ENCODE peak calls at places on chromosomes 5 and 9, in nine cellular contexts. F is GM12865, A is GM13976, I is right atrium auricular region, V is HCT116, S is BE2C, H is endodermal cell, N is progenitor cell of endocrine pancreas, T is mesothelial cell of epicardium. U is an unnamed sample.

GRCh38 chr9:113254991-113255390 is 20.4 kb downstream of the CDC26 start:
- DNase-seq in F (no peak), A (no peak), I (no peak), V (no peak), S (peak), H (no peak), N (no peak), T (no peak), U (no peak)

GRCh38 chr9:106925392-106925791 is 62.4 kb downstream of the ZNF462 start:
- DNase-seq in F (no peak), A (no peak), I (no peak), V (no peak), S (no peak), H (no peak), N (no peak), T (no peak), U (no peak)

GRCh38 chr9:119369670-119370366 is 583 bp upstream of the BRINP1 start:
- DNase-seq in F (no peak), A (no peak), I (no peak), V (no peak), S (no peak), H (peak), N (no peak), T (no peak), U (no peak)

GRCh38 chr9:116812231-116813028 is 125.3 kb downstream of the TRIM32 start:
- DNase-seq in F (no peak), A (no peak), I (no peak), V (no peak), S (no peak), H (no peak), N (no peak), T (no peak), U (no peak)

GRCh38 chr9:5864446-5864845 is 26.2 kb upstream of the MLANA start:
- DNase-seq in F (no peak), A (no peak), I (no peak), V (no peak), S (no peak), H (no peak), N (no peak), T (no peak), U (no peak)

GRCh38 chr9:6680797-6681146 is 35.2 kb upstream of the GLDC start:
- DNase-seq in F (peak), A (peak), I (no peak), V (no peak), S (peak), H (no peak), N (no peak), T (no peak), U (no peak)

GRCh38 chr9:134162926-134163373 is 1.4 kb downstream of the RNU6ATAC start:
- DNase-seq in F (no peak), A (no peak), I (no peak), V (no peak), S (no peak), H (no peak), N (no peak), T (no peak), U (no peak)

GRCh38 chr5:138139776-138140080 is 500 bp upstream of the NME5 start:
- DNase-seq in F (no peak), A (no peak), I (no peak), V (no peak), S (no peak), H (no peak), N (no peak), T (no peak), U (no peak)

GRCh38 chr5:110297152-110297670 is 429.3 kb downstream of the TMEM232 start:
- DNase-seq in F (no peak), A (no peak), I (no peak), V (no peak), S (no peak), H (no peak), N (no peak), T (no peak), U (no peak)

GRCh38 chr5:44619875-44620610 is 188.7 kb upstream of the MRPS30 start:
- DNase-seq in F (no peak), A (no peak), I (no peak), V (no peak), S (no peak), H (no peak), N (no peak), T (no peak), U (no peak)

GRCh38 chr9:98944130-98945074 is 695 bp downstream of the COL15A1 start:
- DNase-seq in F (no peak), A (no peak), I (no peak), V (no peak), S (no peak), H (peak), N (peak), T (peak), U (no peak)

GRCh38 chr9:131676431-131676972 is 63.4 kb downstream of the RAPGEF1 start:
- DNase-seq in F (peak), A (no peak), I (peak), V (no peak), S (no peak), H (peak), N (no peak), T (no peak), U (no peak)

GRCh38 chr9:108609227-108609894 is 246.4 kb downstream of the ACTL7B start:
- DNase-seq in F (no peak), A (no peak), I (no peak), V (no peak), S (no peak), H (no peak), N (no peak), T (no peak), U (no peak)

GRCh38 chr9:29440449-29440848 is 1867.2 kb upstream of the C9orf72 start:
- DNase-seq in F (no peak), A (no peak), I (no peak), V (no peak), S (no peak), H (no peak), N (no peak), T (no peak), U (no peak)

GRCh38 chr9:86043999-86044398 is 55.4 kb downstream of the GOLM1 start:
- DNase-seq in F (peak), A (no peak), I (no peak), V (peak), S (no peak), H (peak), N (no peak), T (no peak), U (no peak)

GRCh38 chr9:137318565-137318964 is 16.5 kb upstream of the NRARP start:
- DNase-seq in F (no peak), A (no peak), I (no peak), V (no peak), S (no peak), H (peak), N (no peak), T (peak), U (no peak)

GRCh38 chr9:115640887-115641286 is 512.7 kb upstream of the PAPPA start:
- DNase-seq in F (no peak), A (no peak), I (no peak), V (no peak), S (no peak), H (no peak), N (no peak), T (no peak), U (no peak)

GRCh38 chr5:56409331-56410190 is 176.4 kb upstream of the ANKRD55 start:
- DNase-seq in F (no peak), A (no peak), I (no peak), V (no peak), S (peak), H (no peak), N (no peak), T (no peak), U (no peak)

GRCh38 chr5:92332039-92332438 is 948.9 kb upstream of the ARRDC3 start:
- DNase-seq in F (no peak), A (no peak), I (no peak), V (no peak), S (no peak), H (no peak), N (no peak), T (no peak), U (no peak)

GRCh38 chr9:134218230-134218629 is 53.9 kb upstream of the RNU6ATAC start:
- DNase-seq in F (no peak), A (no peak), I (no peak), V (no peak), S (no peak), H (no peak), N (no peak), T (no peak), U (no peak)

GRCh38 chr5:142398719-142399034 is 73.9 kb upstream of the SPRY4 start:
- DNase-seq in F (no peak), A (no peak), I (no peak), V (no peak), S (no peak), H (no peak), N (no peak), T (no peak), U (no peak)

GRCh38 chr5:147290261-147290660 is 55.4 kb downstream of the STK32A start:
- DNase-seq in F (no peak), A (no peak), I (no peak), V (no peak), S (no peak), H (no peak), N (no peak), T (no peak), U (no peak)

GRCh38 chr9:126132751-126133150 is 193.9 kb upstream of the MVB12B start:
- DNase-seq in F (no peak), A (no peak), I (no peak), V (no peak), S (no peak), H (no peak), N (no peak), T (no peak), U (no peak)

GRCh38 chr9:114570742-114571141 is 16.8 kb upstream of the ATP6V1G1 start:
- DNase-seq in F (no peak), A (no peak), I (no peak), V (no peak), S (no peak), H (no peak), N (no peak), T (no peak), U (no peak)
- TF ChIP-seq CTCF in F (no peak), A (no peak), I (no peak), V (no peak), S (no peak), H (no peak), N (no peak), T (no peak), U (no peak)

DNA sequence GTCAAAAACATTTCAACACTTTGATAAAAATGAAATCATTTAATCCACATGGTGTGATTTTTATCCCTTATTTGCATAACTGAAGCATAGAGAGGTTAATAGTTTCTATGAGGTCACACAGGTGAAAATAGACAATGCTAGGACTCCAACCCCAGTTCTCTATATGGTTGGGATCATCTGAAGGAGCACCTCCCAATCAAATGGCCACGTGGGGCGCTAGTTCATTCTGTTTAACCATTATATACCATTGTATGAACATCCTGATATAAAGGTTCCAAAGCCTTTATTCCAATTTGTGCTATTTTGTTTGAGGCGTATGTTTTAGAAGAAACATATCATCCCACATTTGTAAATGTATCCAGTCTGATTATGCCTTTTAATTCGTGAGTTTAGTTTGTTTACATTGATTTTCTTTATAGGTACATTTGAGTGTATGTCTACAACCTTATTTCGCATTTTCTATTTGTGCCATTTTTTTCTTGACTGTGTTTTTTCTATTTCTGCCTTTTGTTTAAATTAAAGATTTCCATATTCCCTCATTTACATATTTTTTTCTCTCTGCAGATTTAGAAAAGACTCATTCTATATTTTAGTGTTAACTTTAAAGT is 1092.0 kb downstream of the MAT2B start:
- DNase-seq in F (peak), A (peak), I (no peak), V (no peak), S (peak), H (peak), N (no peak), T (no peak), U (no peak)
- TF ChIP-seq CTCF in F (peak), A (peak), I (no peak), V (peak), S (peak), H (peak), N (peak), T (no peak), U (no peak)

GRCh38 chr9:17120203-17120602 is 14.6 kb upstream of the CNTLN start:
- DNase-seq in F (no peak), A (no peak), I (no peak), V (no peak), S (no peak), H (no peak), N (no peak), T (no peak), U (no peak)

GRCh38 chr9:17121264-17121663 is 13.6 kb upstream of the CNTLN start:
- DNase-seq in F (no peak), A (no peak), I (no peak), V (no peak), S (no peak), H (peak), N (no peak), T (no peak), U (no peak)

GRCh38 chr9:17117372-17117771 is 17.5 kb upstream of the CNTLN start:
- DNase-seq in F (no peak), A (no peak), I (no peak), V (no peak), S (no peak), H (no peak), N (no peak), T (no peak), U (no peak)

GRCh38 chr9:17116400-17116837 is 18.4 kb upstream of the CNTLN start:
- DNase-seq in F (peak), A (no peak), I (no peak), V (peak), S (no peak), H (no peak), N (no peak), T (no peak), U (no peak)
- TF ChIP-seq CTCF in F (peak), A (peak), I (peak), V (peak), S (peak), H (peak), N (peak), T (peak), U (no peak)

DNA sequence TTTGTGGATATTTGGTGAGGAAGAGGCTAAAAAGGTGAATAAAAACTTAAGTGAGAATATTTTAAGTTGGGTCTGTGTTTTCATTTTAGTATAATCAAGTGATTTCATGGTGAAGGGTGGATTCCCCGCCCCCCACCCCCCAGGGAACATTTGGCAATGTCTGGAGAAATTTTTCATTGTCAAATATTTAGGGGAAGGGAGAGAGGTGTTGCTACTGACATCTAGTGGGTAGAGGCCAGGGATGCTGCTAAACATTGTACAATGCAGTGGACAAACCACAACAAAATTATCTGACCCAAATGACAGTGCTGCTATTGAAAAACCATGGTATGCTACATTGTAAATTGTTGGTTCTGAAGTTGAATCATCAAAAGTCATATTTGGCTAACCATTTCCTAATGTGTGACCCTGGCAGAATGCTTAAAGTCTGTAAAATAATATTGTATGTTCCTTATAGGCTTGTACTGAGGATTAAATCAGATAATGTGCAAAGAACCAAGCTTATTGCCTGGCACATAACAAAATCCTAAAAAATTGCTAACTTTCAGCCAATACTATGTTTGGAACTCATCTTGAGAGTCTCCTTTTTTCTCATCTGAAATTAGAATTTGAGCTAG is 5.6 kb downstream of the C5orf24 start:
- DNase-seq in F (peak), A (no peak), I (no peak), V (no peak), S (peak), H (no peak), N (no peak), T (no peak), U (no peak)
- TF ChIP-seq CTCF in F (peak), A (peak), I (no peak), V (peak), S (peak), H (peak), N (peak), T (peak), U (no peak)

U was measured in omental fat pad.